ENCODE peak calls at places on chromosomes 5 and 9, in seven cellular contexts. L is NCI-H2171 treated with DMSO at 0.1 percent for 48 hours; N is stimulated activated CD8-positive, alpha-beta memory T cell treated with anti-CD3 and anti-CD28 coated beads, Interleukin-2, amount 100 ng/mL, for 1 hour; U is cardiac fibroblast; Q is HepG2; S is SJSA1; G is NCI-H446. P is an unnamed sample.

GRCh38 chr9:129313331-129313955 is 135.4 kb upstream of the IER5L start:
- DNase-seq in S (no peak), G (no peak), N (no peak), L (no peak), U (no peak), Q (no peak), P (no peak)

GRCh38 chr5:50963647-50964584 is 297.5 kb downstream of the PARP8 start:
- DNase-seq in N (no peak), G (no peak), S (no peak), L (no peak), U (no peak), Q (no peak), P (no peak)

GRCh38 chr5:107542428-107542827 is 128.3 kb downstream of the EFNA5 start:
- DNase-seq in S (peak), Q (peak), L (peak), N (no peak), U (peak), G (peak), P (no peak)

GRCh38 chr5:168642019-168642418 is 62.9 kb upstream of the PANK3 start:
- DNase-seq in N (no peak), Q (no peak), G (no peak), S (no peak), L (no peak), U (no peak), P (no peak)

GRCh38 chr5:146400206-146400605 is 46.9 kb upstream of the TCERG1 start:
- DNase-seq in N (no peak), S (no peak), G (no peak), Q (no peak), L (peak), U (no peak), P (no peak)

GRCh38 chr5:67494186-67494842 is 297.7 kb upstream of the CD180 start:
- DNase-seq in U (no peak), N (no peak), G (peak), Q (no peak), L (no peak), S (no peak), P (no peak)

GRCh38 chr5:13251623-13252367 is 692.7 kb downstream of the DNAH5 start:
- DNase-seq in U (peak), N (no peak), S (no peak), Q (no peak), L (no peak), G (peak), P (no peak)

GRCh38 chr5:91212336-91213092 is 170.6 kb downstream of the ARRDC3 start:
- DNase-seq in N (no peak), L (no peak), U (peak), S (peak), G (peak), Q (no peak), P (peak)

GRCh38 chr5:143057580-143057999 is 287.4 kb downstream of the ARHGAP26 start:
- DNase-seq in S (no peak), Q (no peak), G (no peak), U (no peak), N (no peak), L (peak), P (no peak)

GRCh38 chr5:127072861-127073846 is at the start of gene C5orf63:
- DNase-seq in N (peak), S (peak), U (peak), Q (peak), G (peak), L (no peak), P (no peak)

GRCh38 chr5:91182763-91183162 is 200.4 kb downstream of the ARRDC3 start:
- DNase-seq in G (peak), S (no peak), N (no peak), L (no peak), Q (no peak), U (peak), P (peak)

GRCh38 chr5:84437673-84438315 is 53.1 kb upstream of the EDIL3 start:
- DNase-seq in G (no peak), L (no peak), U (peak), N (no peak), S (peak), Q (no peak), P (peak)

GRCh38 chr9:91411096-91411771 is 12.4 kb downstream of the NFIL3 start:
- DNase-seq in Q (no peak), N (no peak), L (no peak), S (no peak), U (peak), G (no peak), P (no peak)

GRCh38 chr5:72747826-72748225 is 68.6 kb upstream of the TNPO1 start:
- DNase-seq in G (no peak), Q (no peak), L (no peak), S (no peak), U (no peak), N (no peak), P (no peak)

GRCh38 chr5:135650081-135650480 is 71.3 kb upstream of the CXCL14 start:
- DNase-seq in N (no peak), L (no peak), U (no peak), G (no peak), S (no peak), Q (no peak), P (no peak)

GRCh38 chr9:2615532-2615931 is 6.1 kb upstream of the VLDLR start:
- DNase-seq in L (no peak), Q (no peak), G (no peak), U (no peak), S (no peak), N (no peak), P (no peak)

GRCh38 chr5:7622498-7622897 is 226.6 kb downstream of the ADCY2 start:
- DNase-seq in N (no peak), L (no peak), Q (no peak), S (no peak), G (no peak), U (no peak), P (no peak)

GRCh38 chr9:13491493-13492424 is 212.3 kb upstream of the MPDZ start:
- DNase-seq in G (no peak), S (no peak), U (no peak), L (no peak), Q (no peak), N (no peak), P (no peak)

GRCh38 chr5:173643964-173644363 is 27.5 kb upstream of the BOD1 start:
- DNase-seq in G (peak), S (no peak), U (no peak), L (peak), Q (no peak), N (no peak), P (no peak)

GRCh38 chr5:172492991-172493390 is 38.7 kb upstream of the SH3PXD2B start:
- DNase-seq in S (no peak), G (no peak), Q (no peak), U (no peak), N (no peak), L (no peak), P (no peak)

GRCh38 chr9:113579270-113580040 is 115.9 kb downstream of the RGS3 start:
- DNase-seq in U (peak), N (no peak), G (no peak), L (peak), Q (no peak), S (no peak), P (no peak)

GRCh38 chr5:160802567-160802966 is 49.4 kb downstream of the ATP10B start:
- DNase-seq in S (no peak), L (peak), U (no peak), G (peak), Q (no peak), N (no peak), P (no peak)

GRCh38 chr9:96581823-96582598 is 37.6 kb downstream of the CDC14B start:
- DNase-seq in U (no peak), S (no peak), Q (no peak), N (no peak), L (no peak), G (no peak), P (no peak)

GRCh38 chr9:108569624-108570023 is 286.2 kb downstream of the ACTL7B start:
- DNase-seq in S (no peak), N (no peak), Q (no peak), G (no peak), L (no peak), U (peak), P (no peak)

GRCh38 chr5:123813937-123814624 is 302.1 kb downstream of the CSNK1G3 start:
- DNase-seq in G (peak), L (peak), U (no peak), N (no peak), Q (no peak), S (peak), P (peak)

GRCh38 chr5:135183464-135183863 is 149.4 kb upstream of the PITX1 start:
- DNase-seq in L (no peak), Q (no peak), S (no peak), U (no peak), N (no peak), G (no peak), P (no peak)

GRCh38 chr9:124238546-124239140 is 19.1 kb upstream of the NEK6 start:
- DNase-seq in Q (no peak), N (no peak), S (no peak), L (no peak), U (no peak), G (no peak), P (no peak)

P was measured in GM04503.